ENCODE peak calls at places on chromosome 4, in ten cellular contexts. S is pancreas, B is suprapubic skin, P is HFFc6, W is mucosa of descending colon, Z is coronary artery, D is NB4, A is Peyer's patch, C is left ventricle myocardium inferior, H is prostate gland. N is an unnamed sample.
A peak's percentile ranks its signal among the peaks of the same experiment; 100 is the strongest.

GRCh38 chr4:4427478-4427870 is 40.6 kb downstream of the NSG1 start:
- DNase-seq in S (no peak), B (no peak), P (no peak), W (no peak), Z (no peak), D (no peak), A (no peak), C (no peak), H (no peak), N (no peak)

GRCh38 chr4:6324999-6325790 is 55.5 kb downstream of the WFS1 start:
- DNase-seq in S (no peak), B (peak; percentile 80), P (no peak), W (peak; percentile 65), Z (no peak), D (no peak), A (no peak), C (peak; percentile 34), H (peak; percentile 76), N (no peak)

GRCh38 chr4:42302348-42302747 is 94.9 kb upstream of the SHISA3 start:
- DNase-seq in S (no peak), B (no peak), P (no peak), W (no peak), Z (no peak), D (peak; percentile 70), A (no peak), C (no peak), H (peak; percentile 26), N (no peak)

GRCh38 chr4:141058739-141059507 is 74.3 kb downstream of the RNF150 start:
- DNase-seq in S (no peak), B (no peak), P (peak; percentile 83), W (no peak), Z (no peak), D (no peak), A (no peak), C (no peak), H (no peak), N (no peak)

GRCh38 chr4:71545168-71545567 is 206.3 kb downstream of the SLC4A4 start:
- DNase-seq in S (no peak), B (no peak), P (peak; percentile 64), W (no peak), Z (no peak), D (no peak), A (no peak), C (no peak), H (no peak), N (no peak)

GRCh38 chr4:169345207-169345788 is 74.5 kb upstream of the SH3RF1 start:
- DNase-seq in S (no peak), B (no peak), P (peak; percentile 71), W (no peak), Z (no peak), D (no peak), A (no peak), C (no peak), H (no peak), N (no peak)

GRCh38 chr4:164402554-164402953 is 351.4 kb upstream of the SMIM31 start:
- DNase-seq in S (no peak), B (no peak), P (no peak), W (no peak), Z (no peak), D (no peak), A (no peak), C (no peak), H (no peak), N (no peak)

GRCh38 chr4:158020175-158020574 is 152.7 kb downstream of the GASK1B start:
- DNase-seq in S (no peak), B (peak; percentile 66), P (peak; percentile 69), W (no peak), Z (no peak), D (no peak), A (no peak), C (no peak), H (peak; percentile 70), N (no peak)

GRCh38 chr4:53601251-53601764 is 10.0 kb upstream of the LNX1 start:
- DNase-seq in S (peak; percentile 65), B (no peak), P (no peak), W (peak; percentile 48), Z (no peak), D (peak; percentile 69), A (no peak), C (peak; percentile 15), H (no peak), N (no peak)

DNA sequence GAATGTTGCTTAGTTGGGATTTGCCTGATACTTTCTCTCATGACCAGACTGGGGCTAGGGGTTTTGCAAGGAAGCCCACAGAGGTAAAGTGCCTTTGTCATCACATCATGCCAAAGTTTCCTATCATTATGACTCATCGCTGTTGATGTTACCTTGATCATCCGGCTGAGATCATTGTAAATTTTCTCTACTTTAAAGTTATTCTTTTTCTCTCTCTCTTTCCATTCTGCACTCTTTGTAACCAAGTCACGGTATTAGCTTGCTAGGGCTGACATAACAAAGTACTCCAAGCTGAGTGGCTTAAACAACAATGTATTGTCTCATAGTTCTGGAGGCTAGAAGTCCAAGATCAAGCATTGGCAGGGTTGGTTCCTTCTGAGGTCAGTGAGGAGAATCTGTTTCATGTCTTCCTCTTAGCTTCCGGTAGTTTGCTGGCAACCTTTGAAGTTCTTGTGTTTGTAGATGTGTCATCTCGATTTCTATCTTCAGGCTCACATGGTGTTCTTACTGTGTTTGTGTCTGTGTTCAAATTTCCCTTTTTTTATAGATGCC is 113.0 kb downstream of the DTHD1 start:
- DNase-seq in S (no peak), B (no peak), P (no peak), W (no peak), Z (no peak), D (no peak), A (no peak), C (no peak), H (no peak), N (no peak)
- TF ChIP-seq CTCF in S (no peak), B (no peak), P (no peak), W (no peak), Z (no peak), D (no peak), A (no peak), C (no peak), H (no peak), N (no peak)

GRCh38 chr4:112942077-112942476 is 107.4 kb upstream of the ANK2 start:
- DNase-seq in S (no peak), B (no peak), P (no peak), W (no peak), Z (no peak), D (no peak), A (no peak), C (no peak), H (no peak), N (no peak)
- TF ChIP-seq CTCF in S (no peak), B (no peak), P (peak; percentile 26), W (no peak), Z (no peak), D (no peak), A (no peak), C (no peak), H (no peak), N (no peak)

GRCh38 chr4:31043382-31044062 is 323.4 kb downstream of the PCDH7 start:
- DNase-seq in S (no peak), B (no peak), P (no peak), W (no peak), Z (no peak), D (no peak), A (no peak), C (no peak), H (no peak), N (no peak)

GRCh38 chr4:31051151-31051550 is 331.0 kb downstream of the PCDH7 start:
- DNase-seq in S (no peak), B (no peak), P (no peak), W (no peak), Z (no peak), D (no peak), A (no peak), C (no peak), H (no peak), N (no peak)

GRCh38 chr4:31041385-31041784 is 321.2 kb downstream of the PCDH7 start:
- DNase-seq in S (no peak), B (no peak), P (no peak), W (no peak), Z (no peak), D (no peak), A (no peak), C (no peak), H (no peak), N (no peak)

GRCh38 chr4:31045151-31045550 is 325.0 kb downstream of the PCDH7 start:
- DNase-seq in S (no peak), B (no peak), P (no peak), W (no peak), Z (no peak), D (no peak), A (no peak), C (no peak), H (no peak), N (no peak)

DNA sequence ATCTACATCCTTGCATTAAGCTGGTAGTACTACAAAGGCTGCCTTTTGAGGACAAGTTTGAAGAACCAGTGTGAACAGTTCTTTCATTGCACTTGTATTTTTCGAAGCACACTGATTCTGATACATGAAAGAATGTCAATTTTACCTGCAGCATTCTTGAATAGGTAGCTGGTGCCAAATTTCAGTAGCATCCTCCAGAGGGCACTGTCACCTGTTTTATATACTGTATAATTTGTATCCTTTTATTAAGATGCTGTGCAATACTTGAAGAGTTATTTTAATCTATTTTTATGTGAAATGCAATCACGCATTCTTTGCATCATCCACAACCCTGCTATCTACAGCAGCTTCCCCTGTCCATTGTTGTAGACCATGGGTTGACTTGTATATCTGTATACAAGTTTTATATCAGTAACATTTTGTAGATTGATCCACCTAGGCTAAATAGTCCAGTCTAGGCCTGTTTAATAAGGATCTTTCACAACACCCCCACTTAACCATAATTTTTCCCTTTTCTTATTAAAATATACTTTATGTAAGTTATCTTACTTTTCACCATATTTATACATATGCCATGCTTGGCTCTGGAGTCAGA is 325.7 kb downstream of the PCDH7 start:
- DNase-seq in S (no peak), B (no peak), P (no peak), W (no peak), Z (no peak), D (peak; percentile 25), A (no peak), C (no peak), H (peak; percentile 8), N (no peak)
- TF ChIP-seq CTCF in S (peak; percentile 38), B (peak; percentile 36), P (peak; percentile 31), W (no peak), Z (no peak), D (peak; percentile 47), A (peak; percentile 37), C (peak; percentile 57), H (no peak), N (peak; percentile 58)

GRCh38 chr4:183106839-183107238 is 7.8 kb downstream of the WWC2 start:
- DNase-seq in S (no peak), B (no peak), P (no peak), W (no peak), Z (no peak), D (no peak), A (no peak), C (no peak), H (no peak), N (no peak)
- TF ChIP-seq CTCF in S (no peak), B (no peak), P (peak; percentile 63), W (no peak), Z (no peak), D (no peak), A (no peak), C (no peak), H (no peak), N (no peak)

DNA sequence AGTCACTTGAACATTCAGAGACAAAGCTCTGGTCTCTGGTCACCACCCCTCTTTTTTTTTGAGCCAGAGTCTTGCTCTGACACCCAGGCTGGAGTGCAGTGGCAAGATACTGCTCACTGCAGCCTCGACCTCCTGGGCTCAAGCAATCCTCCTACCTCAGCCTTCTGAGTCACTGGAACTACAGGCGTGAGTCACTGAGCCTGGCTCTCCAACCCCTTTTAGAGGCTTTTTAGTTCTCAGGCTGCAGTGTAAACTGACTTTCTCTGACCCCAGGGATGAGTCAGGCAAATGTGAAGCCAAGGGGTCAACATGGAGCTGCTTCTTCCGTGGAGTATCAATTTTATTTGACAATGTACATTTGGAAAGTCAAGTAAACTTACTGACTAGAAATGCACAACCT is 229.2 kb downstream of the PTTG2 start:
- DNase-seq in S (no peak), B (no peak), P (peak; percentile 80), W (no peak), Z (no peak), D (peak; percentile 60), A (no peak), C (no peak), H (no peak), N (no peak)
- TF ChIP-seq CTCF in S (no peak), B (no peak), P (no peak), W (no peak), Z (no peak), D (no peak), A (no peak), C (no peak), H (no peak), N (no peak)